ENCODE peak calls at places on chromosomes 3 and 15, in seven cellular contexts. G, B, C, V, Q, K and O are unnamed samples. For H3K4me1, the result is how much of the 10 kb centered on the place peaks cover.

GRCh38 chr15:71456812-71457211 is 341.5 kb downstream of the THSD4 start:
- DNase-seq in G (no peak), B (no peak), C (no peak), V (no peak), Q (no peak), K (no peak), O (no peak)

GRCh38 chr15:78672285-78673003 is 31.4 kb upstream of the CHRNB4 start:
- DNase-seq in G (no peak), B (no peak), C (no peak), V (no peak), Q (no peak), K (no peak), O (no peak)

GRCh38 chr3:14016900-14017475 is 107.7 kb downstream of the CHCHD4 start:
- DNase-seq in G (no peak), B (no peak), C (no peak), V (no peak), Q (no peak), K (peak), O (no peak)

GRCh38 chr3:174441588-174442316 is 417.4 kb upstream of the NAALADL2 start:
- DNase-seq in G (no peak), B (no peak), C (no peak), V (no peak), Q (no peak), K (no peak), O (no peak)

GRCh38 chr3:41974223-41974622 is 12.3 kb upstream of the ULK4 start:
- DNase-seq in G (no peak), B (no peak), C (no peak), V (no peak), Q (no peak), K (no peak), O (no peak)

GRCh38 chr3:195271116-195271858 is at the start of gene XXYLT1:
- DNase-seq in G (peak), B (peak), C (peak), V (peak), Q (peak), K (peak), O (peak)

GRCh38 chr3:8622873-8623725 is 21.5 kb downstream of the SSUH2 start:
- DNase-seq in G (peak), B (peak), C (peak), V (peak), Q (peak), K (peak), O (peak)

GRCh38 chr15:59284768-59285368 is 78.2 kb downstream of the LDHAL6B start:
- DNase-seq in G (no peak), B (no peak), C (no peak), V (no peak), Q (no peak), K (peak), O (no peak)

GRCh38 chr3:59442056-59442455 is 392.2 kb upstream of the CFAP20DC start:
- DNase-seq in G (no peak), B (peak), C (no peak), V (no peak), Q (no peak), K (no peak), O (peak)

GRCh38 chr3:4633078-4634004 is 140.2 kb downstream of the ITPR1 start:
- DNase-seq in G (no peak), B (peak), C (peak), V (peak), Q (no peak), K (no peak), O (peak)

GRCh38 chr3:4601926-4602325 is 108.8 kb downstream of the ITPR1 start:
- DNase-seq in G (no peak), B (peak), C (no peak), V (no peak), Q (no peak), K (no peak), O (no peak)

GRCh38 chr3:141011511-141012262 is 39.5 kb upstream of the SPSB4 start:
- DNase-seq in G (peak), B (peak), C (peak), V (peak), Q (peak), K (peak), O (peak)

GRCh38 chr3:95565502-95565901 is 1248.9 kb upstream of the EPHA6 start:
- DNase-seq in G (no peak), B (no peak), C (no peak), V (no peak), Q (no peak), K (no peak), O (no peak)
- H3K4ac ChIP-seq in G (no peak), B (no peak), C (no peak), V (no peak), Q (no peak), K (no peak), O (no peak)

GRCh38 chr15:67154249-67154648 is 88.8 kb downstream of the SMAD3 start:
- DNase-seq in G (no peak), B (peak), C (no peak), V (no peak), Q (no peak), K (no peak), O (no peak)

GRCh38 chr15:67157779-67158366 is 92.5 kb downstream of the SMAD3 start:
- DNase-seq in G (no peak), B (no peak), C (no peak), V (no peak), Q (no peak), K (no peak), O (no peak)

GRCh38 chr15:67156834-67157233 is 91.4 kb downstream of the SMAD3 start:
- DNase-seq in G (no peak), B (no peak), C (no peak), V (no peak), Q (no peak), K (no peak), O (no peak)

GRCh38 chr15:67158367-67158766 is 93.0 kb downstream of the SMAD3 start:
- DNase-seq in G (no peak), B (no peak), C (no peak), V (no peak), Q (no peak), K (no peak), O (no peak)

GRCh38 chr15:67156426-67156825 is 91.0 kb downstream of the SMAD3 start:
- DNase-seq in G (no peak), B (no peak), C (no peak), V (no peak), Q (no peak), K (peak), O (no peak)
- H3K4me1 ChIP-seq in G (under half), B (under half), C (under half), V (under half), Q (under half), K (under half), O (under half)

DNA sequence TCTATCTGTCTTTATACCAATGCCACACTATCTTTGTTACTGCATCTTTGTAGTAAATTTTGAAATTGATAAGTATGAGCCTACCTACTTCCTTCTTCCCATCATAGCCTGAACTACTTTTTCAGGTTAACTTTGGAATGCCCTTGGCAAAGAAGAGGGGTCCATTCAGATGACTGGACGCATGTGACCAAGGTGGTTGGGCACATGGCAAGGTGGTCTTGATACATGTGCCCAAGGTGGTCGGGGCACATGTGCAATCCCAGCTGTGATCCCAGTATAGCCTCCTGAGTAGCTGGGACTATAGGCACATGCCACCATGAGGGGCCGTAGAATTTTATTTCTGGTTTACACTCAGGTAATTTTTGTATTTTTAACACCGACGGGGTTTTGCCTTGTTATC is 330.2 kb downstream of the GABRB3 start:
- DNase-seq in G (no peak), B (no peak), C (no peak), V (no peak), Q (no peak), K (no peak), O (no peak)
- H3K4ac ChIP-seq in G (no peak), B (no peak), C (no peak), V (no peak), Q (no peak), K (no peak), O (no peak)

GRCh38 chr15:29815000-29815704 is 7.1 kb downstream of the TJP1 start:
- DNase-seq in G (no peak), B (peak), C (peak), V (no peak), Q (no peak), K (peak), O (no peak)
- H3K4me1 ChIP-seq in G (under half), B (under half), C (under half), V (under half), Q (under half), K (under half), O (under half)

GRCh38 chr3:126481808-126482502 is 6.3 kb upstream of the ZXDC start:
- DNase-seq in G (no peak), B (peak), C (peak), V (no peak), Q (no peak), K (no peak), O (no peak)
- H3K4ac ChIP-seq in G (no peak), B (no peak), C (no peak), V (no peak), Q (no peak), K (no peak), O (no peak)

GRCh38 chr15:98681061-98681460 is 32.7 kb downstream of the IGF1R start:
- DNase-seq in G (no peak), B (no peak), C (no peak), V (no peak), Q (no peak), K (no peak), O (no peak)
- H3K4me1 ChIP-seq in G (under half), B (under half), C (under half), V (under half), Q (under half), K (under half), O (under half)

GRCh38 chr15:83846847-83847246 is 192.9 kb downstream of the ADAMTSL3 start:
- DNase-seq in G (no peak), B (peak), C (peak), V (no peak), Q (no peak), K (peak), O (no peak)
- H3K4ac ChIP-seq in G (no peak), B (no peak), C (peak), V (no peak), Q (no peak), K (no peak), O (no peak)

DNA sequence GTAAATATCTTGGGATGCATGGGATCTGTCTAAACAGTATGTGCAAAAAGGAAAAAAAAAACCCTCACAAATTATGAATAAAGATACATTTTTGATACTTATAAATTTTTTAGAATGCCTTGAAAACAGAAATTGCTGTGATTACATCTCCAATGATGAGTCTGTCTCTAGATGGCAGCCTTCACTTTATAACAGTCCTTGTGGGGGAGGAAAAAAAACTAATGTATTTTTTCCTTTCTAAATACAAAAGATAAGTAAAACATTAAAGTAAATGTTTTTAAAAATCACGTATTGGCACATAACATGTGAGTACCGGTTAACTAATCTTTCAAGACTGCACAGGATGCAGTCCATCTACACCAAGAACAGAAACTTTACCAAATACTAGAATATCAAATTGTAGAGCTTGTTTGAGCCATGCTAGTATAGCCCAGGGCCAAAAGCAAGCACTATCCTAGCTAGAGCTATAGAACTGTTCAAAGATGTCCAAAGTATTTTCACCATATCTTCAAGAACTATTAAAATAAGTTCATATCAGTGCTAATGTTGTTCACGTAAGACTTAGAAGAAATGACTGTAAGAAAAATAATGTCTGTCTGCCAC is 206.4 kb downstream of the STAG1 start:
- DNase-seq in G (no peak), B (peak), C (peak), V (peak), Q (no peak), K (no peak), O (no peak)
- H3K4me1 ChIP-seq in G (under half), B (under half), C (under half), V (under half), Q (under half), K (under half), O (under half)

GRCh38 chr3:27340524-27340923 is 28.7 kb downstream of the NEK10 start:
- DNase-seq in G (no peak), B (no peak), C (no peak), V (no peak), Q (no peak), K (no peak), O (no peak)
- H3K4ac ChIP-seq in G (no peak), B (no peak), C (no peak), V (no peak), Q (no peak), K (no peak), O (no peak)